ENCODE peak calls at places on chromosomes 6 and 20, in nine cellular contexts. L, I, M, F, W, S, J, P and V are unnamed samples.

GRCh38 chr6:125046107-125046925 is 84.1 kb downstream of the RNF217 start:
- DNase-seq in L (no peak), I (no peak), M (no peak), F (no peak), W (no peak), S (no peak), J (no peak), P (peak; percentile 63), V (no peak)

GRCh38 chr6:138824482-138825134 is 28.7 kb downstream of the ECT2L start:
- DNase-seq in L (no peak), I (no peak), M (no peak), F (no peak), W (no peak), S (no peak), J (no peak), P (no peak), V (no peak)

GRCh38 chr6:143680157-143680556 is 2.4 kb downstream of the PHACTR2 start:
- DNase-seq in L (no peak), I (no peak), M (no peak), F (no peak), W (no peak), S (no peak), J (no peak), P (no peak), V (no peak)

GRCh38 chr6:169160855-169161560 is 92.6 kb downstream of the THBS2 start:
- DNase-seq in L (no peak), I (no peak), M (no peak), F (no peak), W (no peak), S (peak; percentile 92), J (peak; percentile 8), P (no peak), V (peak; percentile 89)

GRCh38 chr6:33235221-33235634 is 26.9 kb downstream of the RING1 start:
- DNase-seq in L (no peak), I (no peak), M (no peak), F (no peak), W (no peak), S (no peak), J (no peak), P (no peak), V (no peak)

GRCh38 chr20:400451-401275 is 7.4 kb upstream of the RBCK1 start:
- DNase-seq in L (no peak), I (no peak), M (no peak), F (no peak), W (no peak), S (no peak), J (peak; percentile 46), P (no peak), V (no peak)

GRCh38 chr6:79778794-79779193 is 147.7 kb downstream of the SH3BGRL2 start:
- DNase-seq in L (no peak), I (no peak), M (no peak), F (no peak), W (no peak), S (no peak), J (no peak), P (no peak), V (no peak)

GRCh38 chr6:169725270-169726048 is 1.2 kb upstream of the PHF10 start:
- DNase-seq in L (peak; percentile 57), I (peak; percentile 65), M (peak; percentile 49), F (no peak), W (no peak), S (no peak), J (peak; percentile 9), P (peak; percentile 16), V (peak; percentile 92)

GRCh38 chr6:70494833-70495232 is 71.9 kb upstream of the SDHAF4 start:
- DNase-seq in L (no peak), I (no peak), M (no peak), F (no peak), W (no peak), S (no peak), J (no peak), P (no peak), V (no peak)

GRCh38 chr6:91132461-91132860 is 545.6 kb upstream of the MAP3K7 start:
- DNase-seq in L (no peak), I (no peak), M (no peak), F (no peak), W (no peak), S (no peak), J (no peak), P (no peak), V (no peak)

GRCh38 chr20:9072741-9073310 is 3.9 kb downstream of the PLCB4 start:
- DNase-seq in L (no peak), I (no peak), M (no peak), F (no peak), W (no peak), S (no peak), J (no peak), P (no peak), V (no peak)

GRCh38 chr6:6970851-6971250 is 136.9 kb upstream of the RREB1 start:
- DNase-seq in L (no peak), I (no peak), M (no peak), F (no peak), W (no peak), S (no peak), J (no peak), P (no peak), V (no peak)

GRCh38 chr6:119671105-119671504 is 321.5 kb upstream of the MAN1A1 start:
- DNase-seq in L (no peak), I (no peak), M (no peak), F (no peak), W (no peak), S (no peak), J (no peak), P (no peak), V (no peak)

GRCh38 chr6:135180458-135181332 is at the start of gene MYB:
- DNase-seq in L (peak; percentile 82), I (peak; percentile 54), M (peak; percentile 81), F (peak; percentile 55), W (no peak), S (no peak), J (peak; percentile 86), P (peak; percentile 47), V (no peak)

GRCh38 chr6:88360203-88360797 is 194.2 kb upstream of the CNR1 start:
- DNase-seq in L (no peak), I (no peak), M (no peak), F (no peak), W (no peak), S (no peak), J (no peak), P (no peak), V (no peak)

GRCh38 chr6:168650686-168651085 is 209.7 kb downstream of the SMOC2 start:
- DNase-seq in L (no peak), I (peak; percentile 82), M (no peak), F (no peak), W (no peak), S (no peak), J (no peak), P (peak; percentile 86), V (no peak)

GRCh38 chr6:21396313-21396712 is 197.2 kb upstream of the SOX4 start:
- DNase-seq in L (no peak), I (no peak), M (no peak), F (no peak), W (no peak), S (no peak), J (no peak), P (no peak), V (no peak)

DNA sequence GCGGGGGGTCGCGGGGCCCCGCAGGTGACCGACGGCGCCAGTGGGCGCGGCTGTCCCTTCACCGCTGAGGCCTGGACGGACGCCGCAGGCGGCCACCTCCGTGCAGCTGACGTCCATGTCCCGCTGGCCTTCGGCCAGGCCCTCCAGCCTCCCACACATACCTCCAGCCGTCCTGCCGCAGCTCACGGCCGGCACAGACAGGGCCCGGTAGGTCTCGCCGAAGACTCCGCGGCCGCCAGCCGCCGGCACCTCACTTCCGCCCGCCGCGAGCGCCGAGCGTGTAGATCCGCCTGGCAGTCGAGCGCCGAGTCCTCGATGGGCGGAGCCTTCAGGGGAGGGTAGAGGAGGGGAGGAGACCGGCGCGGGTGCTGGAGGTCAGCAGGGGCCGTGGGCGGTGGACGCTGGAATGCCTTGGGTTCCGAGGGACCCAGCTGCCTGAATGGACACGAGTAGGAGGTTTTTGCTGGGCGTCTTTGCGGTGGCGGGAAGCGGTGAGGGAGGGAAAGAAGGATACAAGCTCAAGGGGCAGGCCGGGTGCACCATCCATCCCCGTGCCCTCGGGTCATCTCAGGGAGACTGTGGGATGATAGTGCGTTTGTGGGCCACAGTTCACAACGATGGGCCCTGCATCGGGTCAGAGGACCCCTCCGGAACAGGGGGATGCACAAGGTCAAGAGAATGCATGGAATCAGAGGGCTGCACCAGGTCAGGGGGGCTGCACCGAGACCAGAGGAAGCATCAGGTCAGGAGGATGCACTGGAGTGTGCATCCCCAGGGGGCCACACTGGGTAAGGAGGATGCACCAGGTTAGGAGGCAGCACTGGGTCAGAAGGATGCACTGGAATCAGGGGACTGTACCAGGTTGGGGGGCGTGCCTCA is at the start of gene EXOC2:
- DNase-seq in L (peak; percentile 87), I (peak; percentile 86), M (peak; percentile 92), F (peak; percentile 81), W (peak; percentile 47), S (no peak), J (peak; percentile 83), P (peak; percentile 70), V (peak; percentile 94)
- TF ChIP-seq POLR2AphosphoS5 in L (peak; percentile 90), I (peak; percentile 86), M (no peak), F (peak; percentile 74), W (peak; percentile 59), S (peak; percentile 78), J (peak; percentile 55), P (peak; percentile 87), V (peak; percentile 93)

GRCh38 chr6:46505693-46506512 is 14.7 kb upstream of the RCAN2 start:
- DNase-seq in L (no peak), I (no peak), M (no peak), F (no peak), W (no peak), S (no peak), J (no peak), P (peak; percentile 19), V (no peak)
- TF ChIP-seq POLR2AphosphoS5 in L (no peak), I (no peak), M (no peak), F (no peak), W (no peak), S (no peak), J (no peak), P (peak; percentile 8), V (no peak)

GRCh38 chr20:48283470-48284110 is 498.3 kb upstream of the SULF2 start:
- DNase-seq in L (peak; percentile 25), I (peak; percentile 88), M (no peak), F (no peak), W (no peak), S (no peak), J (no peak), P (peak; percentile 41), V (no peak)
- TF ChIP-seq POLR2AphosphoS5 in L (no peak), I (peak; percentile 25), M (no peak), F (no peak), W (no peak), S (peak; percentile 29), J (no peak), P (peak; percentile 60), V (peak; percentile 64)

DNA sequence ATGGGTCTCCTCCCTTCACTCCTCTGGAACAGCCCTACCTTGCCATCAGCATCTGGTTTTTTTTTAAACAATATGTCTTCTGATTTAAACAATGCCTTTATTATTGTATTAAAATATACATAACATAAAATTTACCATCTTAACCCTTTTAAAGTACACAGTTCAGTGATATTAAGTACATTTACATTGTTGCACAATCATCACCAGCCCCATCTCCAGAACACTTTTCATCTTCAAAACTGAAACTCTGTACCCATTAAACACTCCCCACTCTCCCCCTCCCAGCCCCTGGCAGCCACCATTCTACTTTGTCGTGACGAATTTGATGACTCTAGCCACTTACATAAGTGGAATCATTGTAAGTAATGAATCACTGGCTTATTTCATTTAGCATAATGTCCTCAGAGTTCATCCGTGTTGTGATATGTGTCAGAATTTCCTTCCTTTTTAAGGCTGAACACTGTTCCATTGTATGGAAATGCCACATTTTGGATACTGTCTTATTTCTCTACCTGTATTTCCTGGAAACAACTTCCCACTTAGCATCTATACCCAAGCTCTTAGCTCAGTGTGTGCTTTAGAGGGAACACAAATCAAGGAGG is 28.7 kb upstream of the GGTLC1 start:
- DNase-seq in L (no peak), I (no peak), M (no peak), F (no peak), W (no peak), S (no peak), J (no peak), P (no peak), V (no peak)
- TF ChIP-seq POLR2AphosphoS5 in L (no peak), I (no peak), M (no peak), F (no peak), W (no peak), S (no peak), J (no peak), P (no peak), V (no peak)